ENCODE peak calls at places on chromosomes 1 and 21, in five cellular contexts. D is CD8-positive, alpha-beta memory T cell; K is iPS DF 6.9; J is naive thymus-derived CD4-positive, alpha-beta T cell; P is left lung. Y is an unnamed sample.
A peak's percentile ranks its signal among the peaks of the same experiment; 100 is the strongest.

GRCh38 chr1:239361403-239361802 is 25.0 kb upstream of the CHRM3 start:
- DNase-seq in D (no peak), K (no peak), J (no peak), P (no peak), Y (no peak)

GRCh38 chr1:162872981-162873380 is 12.0 kb upstream of the CCDC190 start:
- DNase-seq in D (no peak), K (no peak), J (no peak), P (no peak), Y (no peak)

GRCh38 chr1:86650065-86650464 is 54.3 kb upstream of the SH3GLB1 start:
- DNase-seq in D (no peak), K (peak; percentile 7), J (no peak), P (no peak), Y (no peak)

GRCh38 chr1:162040657-162041056 is 17.0 kb upstream of the OLFML2B start:
- DNase-seq in D (no peak), K (peak; percentile 16), J (no peak), P (no peak), Y (no peak)

GRCh38 chr1:25642710-25643109 is 26.1 kb downstream of the MAN1C1 start:
- DNase-seq in D (peak; percentile 50), K (no peak), J (peak; percentile 88), P (no peak), Y (peak; percentile 47)

GRCh38 chr21:32114434-32115063 is 164.3 kb downstream of the MIS18A start:
- DNase-seq in D (no peak), K (no peak), J (no peak), P (no peak), Y (no peak)

GRCh38 chr21:27134513-27134912 is 167.6 kb upstream of the ADAMTS5 start:
- DNase-seq in D (no peak), K (no peak), J (no peak), P (no peak), Y (no peak)

GRCh38 chr1:232751393-232752140 is 53.6 kb upstream of the MAP10 start:
- DNase-seq in D (no peak), K (no peak), J (no peak), P (no peak), Y (no peak)

GRCh38 chr1:41482001-41482765 is 2.3 kb downstream of the EDN2 start:
- DNase-seq in D (no peak), K (no peak), J (no peak), P (peak; percentile 76), Y (no peak)

GRCh38 chr1:54490361-54491248 is 57.4 kb upstream of the ACOT11 start:
- DNase-seq in D (no peak), K (no peak), J (no peak), P (no peak), Y (no peak)

GRCh38 chr1:78303620-78304019 is 187.2 kb upstream of the PTGFR start:
- DNase-seq in D (no peak), K (no peak), J (no peak), P (no peak), Y (no peak)

GRCh38 chr1:5954964-5955363 is 37.3 kb downstream of the NPHP4 start:
- DNase-seq in D (no peak), K (no peak), J (no peak), P (no peak), Y (no peak)

GRCh38 chr1:16006552-16007485 is 2.8 kb downstream of the SRARP start:
- DNase-seq in D (no peak), K (no peak), J (no peak), P (no peak), Y (peak; percentile 38)

GRCh38 chr1:41521766-41522165 is 37.3 kb upstream of the EDN2 start:
- DNase-seq in D (no peak), K (no peak), J (no peak), P (no peak), Y (no peak)

GRCh38 chr1:217088521-217089221 is 365.4 kb upstream of the ESRRG start:
- DNase-seq in D (no peak), K (no peak), J (no peak), P (no peak), Y (no peak)

GRCh38 chr1:7525664-7526063 is 245.4 kb upstream of the VAMP3 start:
- DNase-seq in D (no peak), K (no peak), J (no peak), P (peak; percentile 19), Y (no peak)

GRCh38 chr1:17630048-17630830 is 90.7 kb downstream of the ARHGEF10L start:
- DNase-seq in D (no peak), K (no peak), J (no peak), P (peak; percentile 80), Y (no peak)

GRCh38 chr1:31615414-31615813 is 2.1 kb upstream of the HCRTR1 start:
- DNase-seq in D (no peak), K (no peak), J (no peak), P (no peak), Y (no peak)

GRCh38 chr1:225480825-225481434 is 53.1 kb upstream of the LBR start:
- DNase-seq in D (peak; percentile 23), K (peak; percentile 63), J (peak; percentile 30), P (no peak), Y (peak; percentile 48)

GRCh38 chr1:221431068-221431651 is 310.7 kb downstream of the DUSP10 start:
- DNase-seq in D (no peak), K (no peak), J (no peak), P (no peak), Y (no peak)

GRCh38 chr1:205199931-205200299 is 11.6 kb downstream of the DSTYK start:
- DNase-seq in D (no peak), K (no peak), J (no peak), P (no peak), Y (no peak)
- H3K27ac ChIP-seq in D (no peak overlapping the region), K (no peak overlapping the region), J (no peak overlapping the region), P (no peak overlapping the region), Y (no peak overlapping the region)

DNA sequence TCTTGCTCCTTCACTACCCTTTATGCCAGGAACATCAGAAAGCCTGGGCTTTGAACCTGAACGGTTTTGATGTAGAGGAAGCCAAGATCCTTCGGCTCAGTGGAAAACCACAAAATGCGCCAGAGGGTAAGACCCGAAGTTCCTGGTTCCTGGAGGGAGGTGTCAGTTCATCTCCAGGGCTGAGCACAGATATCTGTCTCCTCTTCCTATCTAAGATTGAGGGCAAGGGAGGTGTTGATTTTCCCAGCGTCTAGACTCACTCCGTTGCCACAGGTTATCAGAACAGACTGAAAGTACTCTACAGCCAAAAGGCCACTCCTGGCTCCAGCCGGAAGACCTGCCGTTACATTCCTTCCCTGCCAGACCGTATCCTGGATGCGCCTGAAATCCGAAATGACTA is 915 bp downstream of the CDC20 start:
- DNase-seq in D (no peak), K (no peak), J (no peak), P (no peak), Y (no peak)
- H3K4me3 ChIP-seq in D (peak overlapping the region; percentile 95), K (peak overlapping the region; percentile 82), J (no peak overlapping the region), P (peak overlapping the region; percentile 64), Y (no peak overlapping the region)

GRCh38 chr1:61084560-61084991 is 2.2 kb downstream of the NFIA start:
- DNase-seq in D (no peak), K (no peak), J (no peak), P (no peak), Y (no peak)
- H3K27ac ChIP-seq in D (no peak overlapping the region), K (no peak overlapping the region), J (no peak overlapping the region), P (peak overlapping the region; percentile 85), Y (no peak overlapping the region)

DNA sequence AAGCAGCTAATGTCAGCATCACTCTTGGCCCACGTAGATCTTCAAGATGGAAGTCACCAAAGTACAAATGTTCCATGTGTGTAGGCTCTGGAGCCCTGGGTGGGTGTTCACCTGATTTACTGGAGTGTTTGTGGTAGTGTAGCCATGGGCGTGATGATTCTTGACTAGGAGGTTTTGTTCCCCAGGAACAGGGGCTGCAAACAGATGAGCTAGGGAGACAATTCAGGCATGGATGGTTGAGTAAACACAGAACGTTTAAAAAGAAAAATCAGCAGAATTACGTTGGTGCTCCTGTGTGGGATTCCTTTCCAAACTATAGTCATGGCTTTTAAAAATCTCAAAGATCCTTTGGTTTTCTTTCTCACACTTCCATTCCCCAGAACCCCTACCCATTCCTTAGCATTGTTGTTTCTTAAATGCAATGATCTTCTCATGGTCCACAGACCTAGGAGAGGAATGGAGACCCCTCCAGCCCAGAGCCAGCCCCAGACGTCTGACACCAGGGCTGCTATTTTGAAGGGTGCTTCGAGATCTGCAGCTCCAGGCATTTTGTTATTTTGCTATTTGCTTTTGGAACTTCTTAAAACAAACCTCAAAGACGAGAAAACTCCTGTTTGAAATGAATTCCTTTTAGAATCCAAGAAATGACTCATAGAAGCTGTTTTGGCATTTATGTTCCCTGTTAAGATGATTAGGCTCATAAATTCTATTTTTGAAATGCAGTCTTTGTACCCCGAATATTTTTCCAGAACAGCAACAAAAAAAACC is 115.1 kb downstream of the ETS2 start:
- DNase-seq in D (no peak), K (no peak), J (no peak), P (no peak), Y (no peak)
- H3K4me3 ChIP-seq in D (no peak overlapping the region), K (no peak overlapping the region), J (no peak overlapping the region), P (no peak overlapping the region), Y (no peak overlapping the region)

DNA sequence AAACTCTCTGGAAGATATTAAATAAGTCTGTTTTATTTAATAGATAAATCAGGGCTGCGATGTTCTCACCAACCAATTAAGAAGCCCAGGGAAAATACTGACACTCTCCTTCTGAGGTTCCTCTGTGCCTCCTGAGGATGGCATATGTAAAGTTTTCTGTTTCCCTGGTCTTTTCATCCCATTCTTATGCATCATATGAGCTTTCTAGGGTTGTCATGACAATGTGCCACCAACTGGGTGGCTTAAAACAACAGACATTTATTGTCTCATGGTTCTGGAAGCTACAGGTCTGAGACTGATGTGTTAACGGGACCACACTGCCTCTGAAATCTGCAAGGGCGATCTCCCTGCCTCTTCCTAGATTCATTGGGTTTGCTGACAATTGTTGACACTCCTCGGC is 308.4 kb downstream of the RGS7 start:
- DNase-seq in D (no peak), K (no peak), J (no peak), P (no peak), Y (no peak)
- H3K27ac ChIP-seq in D (no peak overlapping the region), K (no peak overlapping the region), J (no peak overlapping the region), P (no peak overlapping the region), Y (no peak overlapping the region)

GRCh38 chr1:245393694-245394093 is 238.9 kb downstream of the KIF26B start:
- DNase-seq in D (no peak), K (no peak), J (no peak), P (no peak), Y (no peak)
- H3K4me3 ChIP-seq in D (no peak overlapping the region), K (no peak overlapping the region), J (no peak overlapping the region), P (no peak overlapping the region), Y (no peak overlapping the region)

Y was measured in CD4-positive, CD25-positive, alpha-beta regulatory T cell.